ENCODE peak calls at places on chromosomes 5 and 9, in five cellular contexts. Q is ELR, V is amygdala, C is colonic mucosa, H is C1 segment of cervical spinal cord. J is an unnamed sample.

GRCh38 chr5:149645236-149645635 is 63.9 kb downstream of the ARHGEF37 start:
- DNase-seq in C (no peak), V (no peak), Q (no peak), H (no peak), J (no peak)

GRCh38 chr5:132420706-132421272 is 51.3 kb downstream of the SLC22A5 start:
- DNase-seq in H (no peak), V (no peak), C (peak; percentile 30), Q (no peak), J (peak; percentile 59)

GRCh38 chr5:24161559-24161958 is 483.2 kb downstream of the CDH10 start:
- DNase-seq in V (no peak), Q (no peak), C (no peak), H (no peak), J (no peak)

GRCh38 chr5:1404062-1404461 is 41.2 kb downstream of the SLC6A3 start:
- DNase-seq in Q (no peak), H (no peak), V (no peak), C (no peak), J (no peak)

GRCh38 chr9:108580021-108580439 is 275.8 kb downstream of the ACTL7B start:
- DNase-seq in C (peak; percentile 45), V (no peak), H (no peak), Q (peak; percentile 51), J (no peak)

GRCh38 chr5:57277085-57277484 is 103.2 kb downstream of the GPBP1 start:
- DNase-seq in H (no peak), Q (peak; percentile 54), C (no peak), V (no peak), J (no peak)

GRCh38 chr5:61586096-61587084 is 254.3 kb downstream of the ZSWIM6 start:
- DNase-seq in C (no peak), Q (no peak), H (no peak), V (no peak), J (no peak)

GRCh38 chr9:130666393-130667116 is 2.2 kb downstream of the PRDM12 start:
- DNase-seq in V (no peak), H (no peak), C (no peak), Q (no peak), J (no peak)

GRCh38 chr9:122325124-122325523 is 45.7 kb upstream of the PTGS1 start:
- DNase-seq in C (no peak), Q (peak; percentile 23), V (no peak), H (no peak), J (no peak)

GRCh38 chr9:114216081-114216480 is 60.7 kb downstream of the COL27A1 start:
- DNase-seq in Q (no peak), C (no peak), V (no peak), H (no peak), J (no peak)

GRCh38 chr5:31916327-31916726 is 257.8 kb downstream of the GOLPH3 start:
- DNase-seq in H (no peak), C (no peak), V (no peak), Q (no peak), J (no peak)

J was measured in germinal center.